ENCODE peak calls at places on chromosomes 11 and 22, in seven cellular contexts. D is H9, L is brain microvascular endothelial cell, P is GM23338, A is substantia nigra, E is AG04450, G is upper lobe of left lung. Y is an unnamed sample.

GRCh38 chr22:49355206-49355920 is 472.3 kb downstream of the BRD1 start:
- DNase-seq in D (no peak), L (no peak), G (no peak), A (no peak), P (no peak), E (no peak), Y (no peak)

GRCh38 chr11:112231952-112232351 is 5.7 kb downstream of the PTS start:
- DNase-seq in G (no peak), D (no peak), P (no peak), E (no peak), L (no peak), A (no peak), Y (no peak)

GRCh38 chr11:65182258-65183170 is 786 bp downstream of the CAPN1 start:
- DNase-seq in P (peak), L (no peak), A (no peak), G (peak), E (no peak), D (peak), Y (peak)

GRCh38 chr11:66011239-66011784 is 496 bp upstream of the CST6 start:
- DNase-seq in A (no peak), G (no peak), E (no peak), L (peak), P (peak), D (peak), Y (peak)

GRCh38 chr11:92447586-92447985 is 223.0 kb downstream of the FAT3 start:
- DNase-seq in P (no peak), L (no peak), G (no peak), D (no peak), E (no peak), A (no peak), Y (no peak)

GRCh38 chr11:121291896-121292502 is 572 bp upstream of the SC5D start:
- DNase-seq in P (peak), A (no peak), G (no peak), D (peak), L (no peak), E (no peak), Y (no peak)

GRCh38 chr11:2825886-2826678 is 59.5 kb downstream of the CDKN1C start:
- DNase-seq in P (no peak), G (peak), L (peak), D (no peak), E (peak), A (no peak), Y (peak)

GRCh38 chr11:32891657-32892354 is 805 bp upstream of the QSER1 start:
- DNase-seq in A (no peak), P (peak), G (no peak), E (no peak), L (no peak), D (no peak), Y (no peak)

GRCh38 chr22:21028277-21029251 is 3.8 kb downstream of the SLC7A4 start:
- DNase-seq in P (no peak), A (no peak), G (no peak), D (peak), E (no peak), L (no peak), Y (no peak)

GRCh38 chr22:37462983-37463382 is 23.2 kb downstream of the MFNG start:
- DNase-seq in L (no peak), A (no peak), P (peak), G (no peak), E (no peak), D (peak), Y (no peak)

GRCh38 chr22:50530280-50530856 is 556 bp upstream of the TYMP start:
- DNase-seq in E (no peak), G (no peak), L (peak), P (peak), D (peak), A (no peak), Y (no peak)

GRCh38 chr22:19679476-19680099 is 34.7 kb upstream of the SEPTIN5 start:
- DNase-seq in P (peak), L (no peak), A (no peak), D (peak), G (peak), E (no peak), Y (no peak)

GRCh38 chr11:1665313-1665712 is 31.7 kb upstream of the KRTAP5-6 start:
- DNase-seq in E (no peak), A (no peak), D (no peak), L (no peak), G (no peak), P (no peak), Y (no peak)

GRCh38 chr11:62124186-62125113 is 639 bp downstream of the INCENP start:
- DNase-seq in L (peak), G (no peak), P (peak), D (no peak), E (no peak), A (no peak), Y (peak)

GRCh38 chr11:45660717-45661416 is 4.6 kb downstream of the CHST1 start:
- DNase-seq in D (no peak), P (peak), L (no peak), G (no peak), E (no peak), A (no peak), Y (no peak)

GRCh38 chr11:8201524-8202365 is 32.9 kb upstream of the RIC3 start:
- DNase-seq in E (no peak), G (no peak), A (no peak), P (no peak), L (no peak), D (no peak), Y (no peak)

GRCh38 chr11:134920851-134921608 is 509.0 kb upstream of the B3GAT1 start:
- DNase-seq in D (no peak), L (no peak), E (no peak), A (no peak), G (no peak), P (no peak), Y (no peak)

GRCh38 chr11:44861829-44862545 is 88.7 kb downstream of the TP53I11 start:
- DNase-seq in P (peak), L (peak), D (peak), E (peak), A (no peak), G (peak), Y (peak)

GRCh38 chr11:2271327-2272240 is 1.2 kb upstream of the ASCL2 start:
- DNase-seq in L (no peak), G (peak), D (peak), A (no peak), E (no peak), P (peak), Y (no peak)

GRCh38 chr11:1049911-1050580 is 13.5 kb upstream of the MUC6 start:
- DNase-seq in L (no peak), E (no peak), A (no peak), P (no peak), D (no peak), G (peak), Y (no peak)

GRCh38 chr11:120385110-120385509 is 48.9 kb downstream of the ARHGEF12 start:
- DNase-seq in P (peak), E (no peak), D (no peak), G (no peak), A (no peak), L (peak), Y (no peak)

GRCh38 chr22:32752326-32752725 is 49.2 kb upstream of the TIMP3 start:
- DNase-seq in E (no peak), A (no peak), L (no peak), D (no peak), P (no peak), G (no peak), Y (no peak)

GRCh38 chr22:24146190-24146616 is 35.1 kb upstream of the SUSD2 start:
- DNase-seq in E (peak), P (peak), G (no peak), A (no peak), L (peak), D (peak), Y (no peak)

GRCh38 chr22:37282385-37282677 is at the start of gene CYTH4:
- DNase-seq in A (no peak), L (no peak), D (no peak), G (peak), E (no peak), P (no peak), Y (peak)

GRCh38 chr22:38835888-38836301 is 7.9 kb downstream of the NPTXR start:
- DNase-seq in D (no peak), G (peak), L (no peak), E (peak), P (peak), A (no peak), Y (no peak)

GRCh38 chr22:27380826-27381225 is 420.7 kb downstream of the MN1 start:
- DNase-seq in D (peak), G (no peak), P (no peak), L (no peak), E (no peak), A (no peak), Y (no peak)

GRCh38 chr11:77705195-77705876 is 67.7 kb upstream of the CLNS1A start:
- DNase-seq in P (peak), L (peak), E (peak), G (no peak), D (no peak), A (no peak), Y (peak)

GRCh38 chr11:134634897-134635831 is 223.1 kb upstream of the B3GAT1 start:
- DNase-seq in A (no peak), P (peak), E (no peak), L (no peak), G (no peak), D (no peak), Y (no peak)

GRCh38 chr22:47995718-47996117 is 1233.3 kb downstream of the TBC1D22A start:
- DNase-seq in A (no peak), D (no peak), L (no peak), E (no peak), P (no peak), G (peak), Y (no peak)

GRCh38 chr11:116925050-116925449 is 87.6 kb upstream of the APOA1 start:
- DNase-seq in E (no peak), D (no peak), G (no peak), P (peak), L (no peak), A (no peak), Y (no peak)

GRCh38 chr11:16191852-16192240 is 164.5 kb downstream of the SOX6 start:
- DNase-seq in E (no peak), P (no peak), A (no peak), G (no peak), D (no peak), L (no peak), Y (no peak)

GRCh38 chr11:16194566-16194965 is 161.8 kb downstream of the SOX6 start:
- DNase-seq in D (no peak), L (no peak), P (peak), G (no peak), E (no peak), A (no peak), Y (no peak)

GRCh38 chr11:16191212-16191851 is 165.0 kb downstream of the SOX6 start:
- DNase-seq in A (no peak), D (no peak), E (no peak), P (no peak), L (no peak), G (no peak), Y (peak)

GRCh38 chr11:16193897-16194381 is 162.4 kb downstream of the SOX6 start:
- DNase-seq in D (no peak), P (no peak), E (no peak), A (no peak), G (no peak), L (no peak), Y (no peak)

GRCh38 chr11:16195659-16196058 is 160.7 kb downstream of the SOX6 start:
- DNase-seq in P (no peak), E (peak), D (no peak), G (no peak), A (no peak), L (peak), Y (no peak)
- H3K27ac ChIP-seq in P (no peak), E (no peak), D (no peak), G (no peak), A (no peak), L (no peak), Y (no peak)

GRCh38 chr11:123301696-123302400 is 106.8 kb upstream of the CLMP start:
- DNase-seq in G (peak), P (peak), D (peak), A (peak), L (no peak), E (no peak), Y (peak)
- H3K27ac ChIP-seq in G (no peak), P (no peak), D (no peak), A (no peak), L (no peak), E (no peak), Y (no peak)

DNA sequence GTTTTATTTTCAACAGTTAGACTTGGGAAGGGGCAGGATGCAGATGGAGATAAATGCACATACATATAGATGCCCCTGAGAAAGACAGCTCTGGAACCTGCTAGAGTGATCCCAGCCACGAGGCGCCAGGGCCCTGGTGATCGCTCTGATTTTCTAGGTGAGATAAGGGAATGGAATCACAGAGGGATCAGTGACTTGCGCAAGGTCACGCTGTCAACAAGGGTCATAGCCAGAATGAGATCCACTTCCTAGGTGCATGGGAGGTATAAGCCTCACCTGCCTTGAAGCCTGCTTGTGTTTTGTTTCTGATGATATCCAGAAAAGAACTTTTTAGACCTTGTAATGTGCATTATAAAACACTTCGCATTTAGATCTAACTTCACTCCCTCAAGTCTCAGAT is 47.5 kb downstream of the ZBTB16 start:
- DNase-seq in G (no peak), D (no peak), L (no peak), E (no peak), P (no peak), A (no peak), Y (no peak)
- H3K27ac ChIP-seq in G (no peak), D (no peak), L (no peak), E (no peak), P (no peak), A (no peak), Y (no peak)

DNA sequence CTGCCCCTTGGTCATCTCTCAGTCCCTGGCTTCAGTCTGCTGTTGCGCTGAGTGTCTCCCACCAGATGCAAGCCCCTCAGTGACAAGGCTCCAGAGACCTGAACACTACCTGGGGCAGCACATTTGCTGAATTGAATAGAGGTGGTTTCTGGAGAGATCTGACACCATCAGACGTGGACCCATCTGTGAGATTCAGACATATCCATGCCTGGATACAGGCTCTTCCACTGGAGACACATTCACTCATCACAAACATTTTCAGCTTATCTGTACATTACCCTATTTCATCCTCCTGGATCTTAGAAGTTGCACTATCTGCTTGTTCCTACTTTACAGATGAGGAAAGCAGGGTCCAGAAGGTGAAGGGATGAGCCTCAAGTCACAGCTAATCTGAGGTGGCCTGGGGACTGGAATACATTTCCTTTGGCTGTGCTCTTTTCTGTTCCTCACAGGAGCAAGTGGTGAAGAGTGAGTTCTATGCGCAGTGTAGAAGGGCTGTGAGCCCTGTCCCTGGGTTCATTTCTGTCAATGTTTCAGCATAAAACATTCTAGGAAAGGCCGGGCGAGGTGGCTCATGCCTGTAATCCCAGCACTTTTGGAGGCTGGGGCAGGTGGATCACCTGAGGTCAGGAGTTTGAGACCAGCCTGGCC is 19.0 kb downstream of the ATG16L2 start:
- DNase-seq in G (no peak), A (no peak), P (no peak), D (no peak), E (no peak), L (no peak), Y (no peak)
- H3K27ac ChIP-seq in G (peak), A (peak), P (no peak), D (no peak), E (no peak), L (no peak), Y (peak)

GRCh38 chr22:29811377-29811776 is 26.7 kb downstream of the ASCC2 start:
- DNase-seq in E (no peak), G (no peak), A (no peak), L (no peak), P (no peak), D (no peak), Y (no peak)
- H3K27ac ChIP-seq in E (no peak), G (peak), A (no peak), L (no peak), P (no peak), D (no peak), Y (no peak)

GRCh38 chr11:129414144-129414876 is 38.7 kb downstream of the BARX2 start:
- DNase-seq in E (no peak), D (no peak), L (no peak), G (no peak), A (no peak), P (no peak), Y (no peak)

GRCh38 chr11:129410561-129410960 is 34.9 kb downstream of the BARX2 start:
- DNase-seq in G (no peak), P (no peak), E (no peak), L (no peak), D (no peak), A (no peak), Y (no peak)

GRCh38 chr11:129408865-129409444 is 33.3 kb downstream of the BARX2 start:
- DNase-seq in P (no peak), G (no peak), E (no peak), A (no peak), D (no peak), L (no peak), Y (no peak)

GRCh38 chr11:129416080-129416820 is 40.6 kb downstream of the BARX2 start:
- DNase-seq in P (no peak), G (no peak), D (no peak), A (no peak), L (no peak), E (no peak), Y (no peak)

DNA sequence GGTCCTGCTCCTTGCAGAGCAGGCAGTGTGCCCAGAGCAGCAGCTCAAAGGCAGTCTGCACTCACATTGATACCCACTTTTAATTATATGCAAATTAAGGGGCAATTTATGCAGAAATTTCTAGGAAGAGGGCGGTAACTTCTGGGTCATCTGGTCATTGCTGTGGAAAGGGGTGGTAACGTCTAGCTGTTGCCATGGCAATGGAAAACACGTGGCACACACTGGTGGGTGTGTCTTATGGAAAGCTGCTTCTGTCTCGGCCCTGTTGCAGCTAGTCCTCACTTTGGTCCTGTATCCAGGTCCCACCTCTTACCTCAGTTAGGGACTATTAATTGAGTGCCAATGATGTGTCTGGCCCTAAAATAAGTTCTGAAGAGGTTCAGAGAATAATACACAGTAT is 36.9 kb downstream of the BARX2 start:
- DNase-seq in A (no peak), P (peak), G (no peak), D (no peak), E (no peak), L (no peak), Y (no peak)
- H3K27ac ChIP-seq in A (no peak), P (no peak), G (no peak), D (no peak), E (no peak), L (no peak), Y (no peak)